ENCODE peak calls at places on chromosome 2, in five cellular contexts. B is Caco-2, N is Panc1, D is OCI-LY7, U is left lung. M is an unnamed sample.
A peak's percentile ranks its signal among the peaks of the same experiment; 100 is the strongest.

GRCh38 chr2:118855451-118856279 is 8.2 kb upstream of the EN1 start:
- DNase-seq in B (peak; percentile 86), N (no peak), D (peak; percentile 70), U (peak; percentile 94), M (peak; percentile 91)

GRCh38 chr2:120712180-120712678 is 23.4 kb upstream of the GLI2 start:
- DNase-seq in B (no peak), N (no peak), D (no peak), U (peak; percentile 66), M (no peak)

GRCh38 chr2:10222-10875 is 36.0 kb downstream of the FAM110C start:
- DNase-seq in B (no peak), N (no peak), D (peak; percentile 2), U (peak; percentile 72), M (no peak)

GRCh38 chr2:225171350-225171749 is 129.1 kb upstream of the DOCK10 start:
- DNase-seq in B (no peak), N (no peak), D (peak; percentile 35), U (no peak), M (no peak)

GRCh38 chr2:31207790-31208189 is 9.5 kb downstream of the CAPN14 start:
- DNase-seq in B (no peak), N (no peak), D (no peak), U (no peak), M (no peak)

GRCh38 chr2:176122266-176122632 is 270 bp upstream of the HOXD9 start:
- DNase-seq in B (no peak), N (no peak), D (no peak), U (peak; percentile 57), M (no peak)

GRCh38 chr2:36397040-36397616 is 41.5 kb downstream of the CRIM1 start:
- DNase-seq in B (no peak), N (no peak), D (no peak), U (no peak), M (no peak)

GRCh38 chr2:10478916-10479315 is 30.8 kb upstream of the ODC1 start:
- DNase-seq in B (no peak), N (no peak), D (no peak), U (peak; percentile 60), M (no peak)

GRCh38 chr2:44713170-44713569 is 228.3 kb upstream of the SIX3 start:
- DNase-seq in B (no peak), N (no peak), D (peak; percentile 11), U (no peak), M (no peak)

GRCh38 chr2:159124441-159124911 is 156.0 kb downstream of the TANC1 start:
- DNase-seq in B (peak; percentile 55), N (peak; percentile 18), D (peak; percentile 5), U (no peak), M (no peak)

GRCh38 chr2:101770672-101771071 is 73.2 kb downstream of the MAP4K4 start:
- DNase-seq in B (peak; percentile 67), N (no peak), D (peak; percentile 68), U (no peak), M (peak; percentile 36)

DNA sequence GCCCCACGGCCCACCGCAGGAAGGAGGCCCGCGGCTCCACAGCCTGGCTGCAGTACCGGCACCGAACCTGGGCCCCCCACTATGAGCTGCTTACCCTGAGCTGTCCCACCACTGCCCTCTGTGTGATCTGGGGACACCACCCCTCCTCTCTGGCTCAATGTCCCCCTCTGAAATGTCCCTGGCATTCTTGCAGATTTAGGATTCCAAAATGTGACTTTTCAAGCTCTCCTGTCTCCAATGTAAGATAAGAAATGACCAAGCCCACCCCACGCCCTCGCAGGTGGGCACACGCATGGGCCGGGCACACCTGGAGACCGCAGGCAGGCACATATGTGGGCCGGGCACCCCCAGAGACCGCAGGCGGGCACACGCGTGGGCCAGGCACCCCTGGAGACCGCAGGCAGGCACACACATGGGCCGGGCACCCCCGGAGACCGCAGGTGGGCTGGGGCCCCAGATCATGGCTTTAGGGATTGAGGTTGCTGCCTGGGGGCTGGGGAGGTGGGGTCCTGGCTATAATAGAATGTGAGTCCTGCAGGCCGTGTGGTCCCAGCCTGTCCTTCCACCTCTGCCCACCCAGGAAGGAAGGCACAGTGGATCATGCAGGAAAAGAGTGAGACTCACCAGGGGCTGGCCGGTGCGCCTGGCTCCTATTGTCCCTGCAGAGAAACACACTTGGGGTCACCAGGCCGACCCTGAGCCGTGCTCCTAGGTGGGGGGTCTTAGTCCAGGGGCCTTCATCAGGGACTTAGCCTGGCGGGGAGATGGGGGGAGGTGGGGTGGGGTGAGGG is 7.2 kb downstream of the PDCD1 start:
- DNase-seq in B (no peak), N (no peak), D (no peak), U (no peak), M (no peak)
- H3K4me1 ChIP-seq in B (no peaks in the 10 kb centered on the region), N (no peaks in the 10 kb centered on the region), D (no peaks in the 10 kb centered on the region), U (no peaks in the 10 kb centered on the region), M (no peaks in the 10 kb centered on the region)

GRCh38 chr2:200306969-200307811 is 697 bp downstream of the SPATS2L start:
- DNase-seq in B (peak; percentile 64), N (no peak), D (peak; percentile 44), U (peak; percentile 88), M (peak; percentile 46)
- H3K4me1 ChIP-seq in B (peaks cover 69% of the 10 kb centered on the region), N (peaks cover 68% of the 10 kb centered on the region), D (peaks cover 5% of the 10 kb centered on the region), U (peaks cover 9% of the 10 kb centered on the region), M (peaks cover 8% of the 10 kb centered on the region)

GRCh38 chr2:26705126-26705525 is 12.6 kb downstream of the KCNK3 start:
- DNase-seq in B (no peak), N (no peak), D (no peak), U (no peak), M (no peak)

GRCh38 chr2:26704441-26704977 is 12.0 kb downstream of the KCNK3 start:
- DNase-seq in B (no peak), N (no peak), D (no peak), U (peak; percentile 58), M (no peak)

GRCh38 chr2:26707747-26708146 is 15.2 kb downstream of the KCNK3 start:
- DNase-seq in B (no peak), N (no peak), D (no peak), U (peak; percentile 40), M (no peak)

GRCh38 chr2:26706616-26707473 is 14.3 kb downstream of the KCNK3 start:
- DNase-seq in B (peak; percentile 66), N (no peak), D (no peak), U (peak; percentile 58), M (no peak)

DNA sequence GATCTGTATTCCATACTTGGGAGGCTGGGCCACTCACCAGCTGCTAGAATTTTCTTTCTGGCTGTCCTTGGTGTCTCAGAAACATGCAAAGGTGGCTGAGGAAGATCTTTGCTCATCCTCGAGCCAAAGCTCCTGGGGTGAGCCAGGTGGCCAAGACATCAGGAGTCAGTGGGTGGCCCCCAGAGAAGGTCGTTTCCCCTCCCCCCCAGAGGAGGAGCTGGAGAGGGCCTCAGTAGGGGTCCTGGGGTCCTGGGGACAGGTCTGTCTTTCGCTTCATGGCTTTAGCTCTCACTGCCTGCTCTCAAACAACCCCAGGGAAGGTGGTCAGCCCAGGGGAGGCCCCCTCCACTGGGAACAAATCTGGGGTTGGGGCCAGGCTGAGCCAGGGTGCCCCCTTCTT is 13.6 kb downstream of the KCNK3 start:
- DNase-seq in B (no peak), N (no peak), D (no peak), U (no peak), M (no peak)
- H3K4me1 ChIP-seq in B (peaks cover 50% of the 10 kb centered on the region), N (peaks cover 7% of the 10 kb centered on the region), D (no peaks in the 10 kb centered on the region), U (no peaks in the 10 kb centered on the region), M (no peaks in the 10 kb centered on the region)

GRCh38 chr2:131556998-131557397 is 29.3 kb downstream of the CCDC74A start:
- DNase-seq in B (no peak), N (no peak), D (no peak), U (no peak), M (no peak)
- H3K4me1 ChIP-seq in B (no peaks in the 10 kb centered on the region), N (no peaks in the 10 kb centered on the region), D (no peaks in the 10 kb centered on the region), U (no peaks in the 10 kb centered on the region), M (no peaks in the 10 kb centered on the region)

GRCh38 chr2:20568501-20569463 is 82.1 kb downstream of the HS1BP3 start:
- DNase-seq in B (no peak), N (no peak), D (no peak), U (peak; percentile 54), M (no peak)
- H3K4me1 ChIP-seq in B (peaks cover 13% of the 10 kb centered on the region), N (no peaks in the 10 kb centered on the region), D (no peaks in the 10 kb centered on the region), U (no peaks in the 10 kb centered on the region), M (no peaks in the 10 kb centered on the region)

GRCh38 chr2:45884126-45884525 is 232.7 kb downstream of the PRKCE start:
- DNase-seq in B (no peak), N (no peak), D (no peak), U (no peak), M (no peak)
- H3K4me1 ChIP-seq in B (no peaks in the 10 kb centered on the region), N (no peaks in the 10 kb centered on the region), D (peaks cover 5% of the 10 kb centered on the region), U (peaks cover 49% of the 10 kb centered on the region), M (no peaks in the 10 kb centered on the region)

GRCh38 chr2:164808776-164809175 is 32.8 kb downstream of the COBLL1 start:
- DNase-seq in B (no peak), N (no peak), D (no peak), U (no peak), M (no peak)

GRCh38 chr2:164813535-164813934 is 28.1 kb downstream of the COBLL1 start:
- DNase-seq in B (no peak), N (no peak), D (no peak), U (no peak), M (no peak)

GRCh38 chr2:164810843-164811242 is 30.8 kb downstream of the COBLL1 start:
- DNase-seq in B (peak; percentile 14), N (no peak), D (no peak), U (no peak), M (no peak)

GRCh38 chr2:164812378-164812777 is 29.2 kb downstream of the COBLL1 start:
- DNase-seq in B (no peak), N (no peak), D (no peak), U (no peak), M (no peak)

DNA sequence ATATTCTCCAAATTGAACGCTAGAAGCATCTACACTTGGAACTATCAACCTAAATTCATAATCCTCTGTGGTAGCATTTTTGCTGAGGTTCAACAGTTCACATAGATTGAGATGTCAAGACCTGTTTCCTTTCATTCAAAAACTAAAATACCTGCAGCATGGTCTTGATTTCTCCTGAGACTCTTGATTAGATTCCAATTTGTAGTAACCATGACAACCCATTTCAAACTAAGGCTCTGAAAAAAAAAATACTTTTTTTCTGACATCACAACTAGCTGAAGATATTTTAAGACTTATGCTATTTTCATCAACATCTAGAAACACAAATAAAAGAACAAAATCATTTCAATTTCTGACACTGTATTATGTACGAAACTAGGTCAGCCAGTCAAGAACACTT is 29.8 kb downstream of the COBLL1 start:
- DNase-seq in B (no peak), N (no peak), D (no peak), U (no peak), M (no peak)
- H3K4me1 ChIP-seq in B (peaks cover 25% of the 10 kb centered on the region), N (no peaks in the 10 kb centered on the region), D (no peaks in the 10 kb centered on the region), U (no peaks in the 10 kb centered on the region), M (peaks cover 36% of the 10 kb centered on the region)

GRCh38 chr2:113889471-113890252 is at the start of gene ACTR3:
- DNase-seq in B (peak; percentile 99), N (peak; percentile 92), D (peak; percentile 99), U (peak; percentile 100), M (peak; percentile 98)
- H3K4me1 ChIP-seq in B (peaks cover 49% of the 10 kb centered on the region), N (peaks cover 46% of the 10 kb centered on the region), D (peaks cover 69% of the 10 kb centered on the region), U (peaks cover 44% of the 10 kb centered on the region), M (peaks cover 33% of the 10 kb centered on the region)